ENCODE peak calls at places on chromosomes 13 and 19, in six cellular contexts. D is GM23248, Y is fibroblast of lung, K is astrocyte, U is MM.1S, P is GM12878. T is an unnamed sample. For H3K36me3, the result is how much of the 10 kb centered on the place peaks cover.

GRCh38 chr19:8251025-8251472 is 41.9 kb downstream of the CERS4 start:
- DNase-seq in U (no peak), K (peak), D (peak), P (no peak), Y (peak), T (no peak)

GRCh38 chr19:16420781-16421386 is 50.9 kb downstream of the EPS15L1 start:
- DNase-seq in U (no peak), D (no peak), P (no peak), K (no peak), Y (no peak), T (no peak)

GRCh38 chr13:111322916-111323331 is 2.5 kb downstream of the TEX29 start:
- DNase-seq in P (no peak), U (no peak), D (no peak), Y (no peak), K (no peak), T (no peak)

GRCh38 chr13:70703755-70704154 is 595.5 kb upstream of the KLHL1 start:
- DNase-seq in Y (peak), U (no peak), K (peak), D (no peak), P (no peak), T (no peak)

GRCh38 chr13:97295279-97296182 is 73.4 kb downstream of the MBNL2 start:
- DNase-seq in D (peak), K (peak), U (no peak), P (no peak), Y (peak), T (no peak)

GRCh38 chr19:53365899-53366493 is 491 bp downstream of the ZNF525 start:
- DNase-seq in Y (no peak), D (peak), P (no peak), K (peak), U (peak), T (peak)

GRCh38 chr19:47776568-47776967 is 1.9 kb upstream of the SELENOW start:
- DNase-seq in K (no peak), U (no peak), Y (peak), P (no peak), D (no peak), T (peak)

GRCh38 chr19:1265611-1266115 is 3.5 kb upstream of the CIRBP start:
- DNase-seq in K (peak), D (peak), Y (peak), U (no peak), P (no peak), T (no peak)

GRCh38 chr19:15442142-15442920 is 7.4 kb downstream of the WIZ start:
- DNase-seq in Y (no peak), K (no peak), P (no peak), D (no peak), U (no peak), T (no peak)

GRCh38 chr13:42380420-42381164 is 108.6 kb downstream of the AKAP11 start:
- DNase-seq in K (no peak), D (no peak), U (peak), P (peak), Y (no peak), T (no peak)

GRCh38 chr19:38792250-38793111 is 3.5 kb downstream of the LGALS7B start:
- DNase-seq in U (no peak), D (peak), P (no peak), Y (no peak), K (no peak), T (peak)

GRCh38 chr19:17162580-17162979 is 52.6 kb upstream of the USE1 start:
- DNase-seq in U (no peak), P (no peak), Y (no peak), K (no peak), D (no peak), T (no peak)

GRCh38 chr13:74758188-74758587 is 624.0 kb upstream of the KLF12 start:
- DNase-seq in P (no peak), K (no peak), U (no peak), Y (no peak), D (no peak), T (peak)

GRCh38 chr19:40612831-40613668 is 11.9 kb downstream of the LTBP4 start:
- DNase-seq in Y (peak), P (no peak), D (peak), U (peak), K (no peak), T (peak)

GRCh38 chr13:83798731-83799130 is 83.5 kb downstream of the SLITRK1 start:
- DNase-seq in K (peak), U (no peak), D (peak), P (no peak), Y (peak), T (no peak)

GRCh38 chr13:22428188-22428828 is 752.5 kb upstream of the SGCG start:
- DNase-seq in U (no peak), Y (peak), K (no peak), D (no peak), P (no peak), T (no peak)

GRCh38 chr13:42836930-42837329 is 55.5 kb downstream of the FAM216B start:
- DNase-seq in P (no peak), D (peak), Y (peak), K (peak), U (no peak), T (peak)

GRCh38 chr19:1491849-1492170 is 829 bp downstream of the REEP6 start:
- DNase-seq in D (no peak), K (no peak), U (no peak), P (no peak), Y (no peak), T (no peak)

GRCh38 chr13:107900775-107901174 is 314.6 kb downstream of the LIG4 start:
- DNase-seq in D (peak), K (peak), U (no peak), Y (peak), P (no peak), T (no peak)

GRCh38 chr13:39452412-39452811 is 150.6 kb downstream of the LHFPL6 start:
- DNase-seq in Y (peak), P (no peak), D (peak), U (no peak), K (peak), T (no peak)

GRCh38 chr19:47663435-47663910 is 49.7 kb upstream of the EHD2 start:
- DNase-seq in Y (peak), U (no peak), P (no peak), D (peak), K (peak), T (no peak)

GRCh38 chr13:113756441-113757097 is 2.5 kb upstream of the TMEM255B start:
- DNase-seq in U (no peak), D (peak), Y (no peak), K (no peak), P (no peak), T (no peak)

GRCh38 chr13:85582890-85583289 is 216.3 kb downstream of the SLITRK6 start:
- DNase-seq in U (no peak), Y (peak), P (no peak), D (no peak), K (no peak), T (no peak)

GRCh38 chr19:33621065-33621785 is 528 bp upstream of the CHST8 start:
- DNase-seq in U (no peak), Y (no peak), D (no peak), P (no peak), K (no peak), T (peak)

GRCh38 chr13:50255639-50256038 is 240.4 kb downstream of the KCNRG start:
- DNase-seq in K (no peak), P (no peak), D (no peak), Y (no peak), U (peak), T (no peak)

GRCh38 chr19:16795731-16796130 is 33.5 kb upstream of the SIN3B start:
- DNase-seq in U (no peak), P (no peak), Y (no peak), K (no peak), D (no peak), T (peak)

GRCh38 chr13:41603917-41604316 is 146.6 kb downstream of the RGCC start:
- DNase-seq in U (no peak), P (no peak), D (peak), K (peak), Y (peak), T (no peak)

GRCh38 chr19:18833849-18834643 is 2.3 kb downstream of the UPF1 start:
- DNase-seq in Y (no peak), D (peak), K (no peak), U (peak), P (no peak), T (peak)
- H3K36me3 ChIP-seq in Y (under half), D (under half), K (under half), U (under half), P (under half), T (under half)

GRCh38 chr13:79796116-79796515 is 315.2 kb downstream of the NDFIP2 start:
- DNase-seq in D (no peak), U (no peak), P (no peak), K (no peak), Y (no peak), T (no peak)
- H3K4me3 ChIP-seq in D (no peak), U (no peak), P (no peak), K (no peak), Y (no peak), T (no peak)

GRCh38 chr19:35529241-35530218 is 1.4 kb upstream of the SBSN start:
- DNase-seq in Y (no peak), P (no peak), D (no peak), K (no peak), U (no peak), T (no peak)
- TF ChIP-seq EZH2 in Y (no peak), P (no peak), D (no peak), K (no peak), U (peak), T (no peak)

GRCh38 chr19:46366620-46367277 is 19.9 kb downstream of the PPP5C start:
- DNase-seq in K (no peak), U (no peak), Y (no peak), D (no peak), P (no peak), T (no peak)
- H3K36me3 ChIP-seq in K (under half), U (under half), Y (under half), D (under half), P (under half), T (under half)

DNA sequence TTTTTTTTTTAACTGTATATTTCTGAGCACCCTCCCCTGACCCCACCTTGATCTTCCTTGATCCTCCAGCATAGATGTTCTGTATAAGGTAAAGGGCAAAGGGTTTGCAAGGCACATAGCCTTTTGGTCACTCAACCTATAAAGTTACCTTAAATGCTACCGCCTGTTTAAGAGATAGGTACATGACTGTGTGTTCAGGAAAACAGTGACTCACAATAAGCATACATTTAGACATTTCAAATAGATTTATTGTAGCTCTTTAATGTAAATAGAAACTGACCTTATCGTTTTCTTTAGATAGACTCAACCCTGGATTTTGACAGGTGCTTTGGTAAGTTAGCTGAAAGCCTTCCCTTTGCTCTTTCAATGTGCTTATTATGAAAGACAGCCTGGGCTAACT is 15.2 kb upstream of the SLC10A2 start:
- DNase-seq in D (no peak), U (no peak), P (no peak), Y (no peak), K (no peak), T (no peak)
- H3K4me3 ChIP-seq in D (no peak), U (no peak), P (no peak), Y (no peak), K (no peak), T (no peak)

GRCh38 chr13:20227288-20227687 is 4.8 kb downstream of the GJB6 start:
- DNase-seq in P (no peak), K (no peak), D (no peak), U (no peak), Y (no peak), T (no peak)

GRCh38 chr13:20230913-20231838 is 943 bp downstream of the GJB6 start:
- DNase-seq in D (no peak), P (no peak), K (no peak), U (no peak), Y (no peak), T (peak)

GRCh38 chr13:20231839-20232555 is at the start of gene GJB6:
- DNase-seq in K (no peak), D (peak), P (no peak), Y (no peak), U (no peak), T (peak)

GRCh38 chr13:20227730-20228129 is 4.4 kb downstream of the GJB6 start:
- DNase-seq in Y (no peak), P (no peak), U (no peak), D (no peak), K (no peak), T (no peak)

GRCh38 chr13:20232556-20233277 is 598 bp upstream of the GJB6 start:
- DNase-seq in P (no peak), U (no peak), D (no peak), K (no peak), Y (no peak), T (no peak)
- TF ChIP-seq EZH2 in P (no peak), U (no peak), D (peak), K (peak), Y (peak), T (no peak)

GRCh38 chr19:11651062-11651461 is 53.8 kb downstream of the ZNF627 start:
- DNase-seq in D (no peak), U (no peak), Y (no peak), P (no peak), K (no peak), T (no peak)
- H3K36me3 ChIP-seq in D (under half), U (under half), Y (under half), P (under half), K (under half), T (under half)

DNA sequence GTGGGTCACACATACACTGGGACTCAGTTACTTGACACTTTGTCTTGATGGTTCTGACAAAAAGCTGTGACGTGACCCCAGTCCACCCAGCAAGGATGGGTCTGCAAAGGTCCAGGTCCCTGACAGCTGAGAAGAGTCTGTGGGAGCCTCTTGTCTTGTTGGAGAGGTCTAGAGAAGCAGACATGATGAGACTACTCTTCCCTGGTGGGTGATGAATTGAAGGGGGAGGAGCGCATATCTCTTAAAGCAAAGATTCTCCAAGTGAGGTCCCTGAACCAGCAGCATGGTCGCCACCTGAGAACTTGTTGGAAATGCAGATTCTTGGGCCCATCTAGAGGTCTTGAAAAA is 78.5 kb upstream of the MEDAG start:
- DNase-seq in P (no peak), Y (no peak), K (no peak), D (no peak), U (no peak), T (no peak)
- H3K4me3 ChIP-seq in P (no peak), Y (no peak), K (no peak), D (no peak), U (no peak), T (no peak)

GRCh38 chr19:30441011-30441410 is 68.8 kb downstream of the ZNF536 start:
- DNase-seq in D (no peak), P (no peak), U (no peak), K (no peak), Y (no peak), T (no peak)
- TF ChIP-seq EZH2 in D (no peak), P (no peak), U (no peak), K (no peak), Y (no peak), T (no peak)